ENCODE peak calls at places on chromosome 13, in six cellular contexts. S is adrenal gland, I is activated B cell treated with CpG ODN at 0.5 μM for 24 hours, P is mucosa of descending colon, F is thoracic aorta, G is psoas muscle. Y is an unnamed sample.

GRCh38 chr13:98839826-98840769 is 87.6 kb upstream of the SLC15A1 start:
- DNase-seq in G (peak; percentile 44), P (no peak), F (no peak), I (peak; percentile 22), S (peak; percentile 87), Y (peak; percentile 74)

GRCh38 chr13:114112231-114112825 is 20.1 kb downstream of the RASA3 start:
- DNase-seq in G (peak; percentile 15), F (no peak), S (peak; percentile 36), P (peak; percentile 41), I (no peak), Y (peak; percentile 41)

GRCh38 chr13:64074989-64075474 is 2659.4 kb upstream of the PCDH20 start:
- DNase-seq in F (no peak), S (no peak), P (no peak), G (no peak), I (no peak), Y (no peak)

GRCh38 chr13:112056739-112057433 is 10.1 kb upstream of the SOX1 start:
- DNase-seq in F (no peak), I (no peak), S (no peak), P (no peak), G (no peak), Y (no peak)

GRCh38 chr13:88257706-88258105 is 586.5 kb downstream of the SLITRK5 start:
- DNase-seq in S (no peak), G (no peak), P (no peak), F (no peak), I (no peak), Y (no peak)

GRCh38 chr13:111850976-111851375 is 216.0 kb upstream of the SOX1 start:
- DNase-seq in F (no peak), I (no peak), S (no peak), P (no peak), G (no peak), Y (no peak)

GRCh38 chr13:111120422-111120821 is 5.3 kb downstream of the ARHGEF7 start:
- DNase-seq in S (no peak), F (no peak), P (no peak), I (no peak), G (no peak), Y (no peak)

GRCh38 chr13:36432106-36432544 is at the start of gene CCNA1:
- DNase-seq in G (peak; percentile 24), F (no peak), S (peak; percentile 71), P (peak; percentile 54), I (peak; percentile 23), Y (peak; percentile 71)

GRCh38 chr13:46687810-46688209 is 109.2 kb downstream of the ESD start:
- DNase-seq in G (no peak), S (no peak), F (no peak), P (no peak), I (no peak), Y (no peak)

GRCh38 chr13:79880820-79881219 is 399.9 kb downstream of the NDFIP2 start:
- DNase-seq in G (no peak), P (no peak), I (no peak), F (no peak), S (no peak), Y (no peak)

GRCh38 chr13:110137677-110138008 is 169.3 kb downstream of the COL4A1 start:
- DNase-seq in S (peak; percentile 85), F (no peak), I (no peak), P (no peak), G (peak; percentile 47), Y (no peak)

GRCh38 chr13:76890036-76890435 is 3.8 kb upstream of the KCTD12 start:
- DNase-seq in F (no peak), P (no peak), S (no peak), I (no peak), G (no peak), Y (no peak)

GRCh38 chr13:34748078-34748477 is 194.0 kb upstream of the NBEA start:
- DNase-seq in I (no peak), S (peak; percentile 82), G (no peak), F (no peak), P (no peak), Y (no peak)

DNA sequence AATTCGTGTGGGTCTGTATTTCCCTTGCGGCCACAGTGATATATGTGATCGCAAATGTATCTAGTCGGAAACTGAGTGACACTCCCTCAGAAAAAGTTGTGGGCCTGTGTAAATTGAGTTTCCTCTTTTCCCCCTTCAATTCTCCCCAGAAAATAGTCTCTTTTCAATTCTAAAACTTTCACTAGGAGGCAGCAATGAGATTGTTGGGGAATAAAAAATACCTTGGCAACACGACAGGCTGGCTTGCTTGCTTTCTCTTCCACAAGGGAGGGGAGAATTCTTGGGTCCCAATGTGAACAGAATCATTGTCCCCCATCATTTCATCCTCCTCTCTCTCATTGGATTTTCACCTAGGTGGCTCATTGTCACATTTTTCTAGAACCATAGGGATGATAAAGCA is 3.7 kb upstream of the SOX21 start:
- DNase-seq in S (no peak), P (no peak), G (no peak), F (no peak), I (no peak), Y (no peak)
- TF ChIP-seq CTCF in S (no peak), P (no peak), G (no peak), F (no peak), I (no peak), Y (no peak)

GRCh38 chr13:45269204-45269603 is 68.4 kb upstream of the KCTD4 start:
- DNase-seq in F (no peak), G (no peak), I (no peak), S (no peak), P (no peak), Y (no peak)
- TF ChIP-seq CTCF in F (no peak), G (no peak), I (no peak), S (no peak), P (no peak), Y (no peak)

DNA sequence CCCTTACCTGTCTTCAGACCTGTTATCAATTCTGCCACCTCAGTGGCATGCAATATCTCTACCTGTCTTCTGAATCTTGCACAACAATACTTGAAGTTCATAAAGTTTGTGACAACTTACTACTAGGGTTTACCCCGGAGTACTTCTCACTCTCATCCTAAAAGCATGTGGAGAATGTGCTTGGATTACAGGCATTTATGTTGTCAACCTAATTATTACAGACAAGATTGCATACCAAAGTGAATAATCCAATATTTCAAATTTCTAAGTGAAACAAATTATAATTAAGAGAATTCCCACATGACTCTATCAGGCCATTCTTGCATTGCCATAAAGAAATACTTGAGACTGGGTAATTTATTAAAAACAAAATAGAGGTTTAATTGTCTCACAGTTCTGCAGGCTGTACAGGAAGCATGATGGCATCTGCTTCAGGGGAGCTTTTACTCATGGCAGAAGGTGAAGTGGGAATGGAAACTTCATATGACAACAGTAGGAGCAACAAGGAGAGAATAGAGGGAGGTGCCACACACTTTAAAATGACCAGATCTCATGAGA is 661.0 kb upstream of the SPRY2 start:
- DNase-seq in G (no peak), F (no peak), S (no peak), P (no peak), I (no peak), Y (no peak)
- TF ChIP-seq CTCF in G (no peak), F (no peak), S (no peak), P (no peak), I (no peak), Y (no peak)

GRCh38 chr13:49443689-49444516 is at the start of the genes CAB39L and SETDB2:
- DNase-seq in S (peak; percentile 100), G (peak; percentile 99), P (peak; percentile 100), I (peak; percentile 94), F (peak; percentile 98), Y (peak; percentile 100)
- TF ChIP-seq CTCF in S (peak; percentile 61), G (peak; percentile 17), P (peak; percentile 69), I (no peak), F (peak; percentile 19), Y (peak; percentile 60)

GRCh38 chr13:27559714-27560113 is 60.6 kb downstream of the LNX2 start:
- DNase-seq in S (no peak), I (no peak), F (no peak), G (no peak), P (no peak), Y (no peak)

GRCh38 chr13:27551563-27551962 is 68.8 kb downstream of the LNX2 start:
- DNase-seq in I (no peak), F (no peak), S (no peak), G (no peak), P (no peak), Y (no peak)

DNA sequence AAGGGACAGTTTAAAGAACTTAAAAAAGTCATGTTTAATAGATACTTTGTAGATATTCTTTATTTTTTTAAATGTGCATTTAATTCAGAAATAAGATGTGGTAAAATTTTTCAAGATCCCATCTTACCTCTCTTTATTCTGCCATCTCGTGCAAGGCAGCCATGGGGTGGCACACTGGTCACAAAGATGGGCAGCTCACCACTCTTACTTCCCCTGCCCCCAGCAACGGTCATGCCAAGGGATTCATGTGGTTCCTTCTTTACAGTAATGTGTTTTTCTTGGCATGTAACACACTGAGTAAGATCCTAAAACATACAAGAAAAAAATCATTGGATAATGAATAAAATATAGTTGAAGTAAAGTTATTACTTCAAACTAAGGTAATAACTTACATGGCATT is 64.2 kb downstream of the LNX2 start:
- DNase-seq in G (no peak), P (no peak), I (no peak), S (no peak), F (no peak), Y (no peak)
- TF ChIP-seq CTCF in G (peak; percentile 35), P (no peak), I (no peak), S (no peak), F (no peak), Y (peak; percentile 12)

GRCh38 chr13:94549241-94550029 is 46.5 kb downstream of the TGDS start:
- DNase-seq in G (peak; percentile 91), I (peak; percentile 86), P (peak; percentile 95), F (peak; percentile 67), S (peak; percentile 98), Y (peak; percentile 97)
- TF ChIP-seq CTCF in G (peak; percentile 6), I (no peak), P (no peak), F (no peak), S (no peak), Y (peak; percentile 4)

DNA sequence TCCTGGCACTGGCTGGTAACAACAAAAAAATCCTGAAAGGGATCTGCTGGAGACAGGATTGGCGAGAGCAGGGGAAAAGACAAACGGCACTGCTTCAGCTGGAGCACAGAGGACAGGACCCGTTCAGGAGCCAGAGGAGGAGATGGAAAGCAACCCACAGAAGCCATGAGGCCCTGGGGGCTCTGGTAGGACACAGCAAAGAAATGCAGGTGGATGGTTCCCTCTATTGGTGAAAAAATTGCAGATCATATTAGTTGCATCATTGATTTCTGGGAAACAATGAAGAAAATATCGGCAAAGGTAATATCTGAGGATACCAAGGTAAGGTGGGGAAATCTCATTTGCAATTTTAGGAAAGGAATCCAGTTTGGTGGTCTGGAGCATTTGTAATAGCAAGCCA is 25.7 kb upstream of the TPP2 start:
- DNase-seq in G (no peak), I (no peak), F (no peak), S (no peak), P (no peak), Y (no peak)
- TF ChIP-seq CTCF in G (no peak), I (no peak), F (no peak), S (no peak), P (no peak), Y (no peak)

GRCh38 chr13:99988469-99989375 is 7.1 kb downstream of the ZIC2 start:
- DNase-seq in G (no peak), P (no peak), F (no peak), S (no peak), I (no peak), Y (no peak)
- TF ChIP-seq CTCF in G (no peak), P (no peak), F (no peak), S (no peak), I (no peak), Y (no peak)

DNA sequence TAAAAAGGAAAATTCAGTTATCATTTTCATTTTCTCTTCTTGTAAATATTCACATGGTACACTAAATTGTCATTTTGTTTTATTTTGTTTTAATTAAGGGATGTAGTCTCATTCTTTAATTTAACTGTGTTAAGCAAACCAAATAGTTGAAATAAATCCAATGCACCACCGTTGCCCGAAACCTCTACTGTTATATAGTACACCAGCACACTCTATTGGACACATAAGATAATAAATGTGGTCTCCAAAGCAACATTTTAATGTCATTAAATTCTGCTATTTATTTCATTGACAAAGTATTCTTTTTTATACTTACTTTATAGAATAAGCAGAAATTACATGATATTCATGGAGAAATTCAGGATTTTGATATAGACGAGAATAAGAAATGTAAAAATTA is 156.4 kb upstream of the FREM2 start:
- DNase-seq in G (no peak), I (no peak), F (no peak), S (no peak), P (no peak), Y (no peak)
- TF ChIP-seq CTCF in G (peak; percentile 16), I (no peak), F (no peak), S (peak; percentile 51), P (no peak), Y (peak; percentile 27)

Y was measured in upper lobe of right lung.